ENCODE peak calls at places on chromosomes 11 and 22, in four cellular contexts. H is sigmoid colon, L is Peyer's patch, V is transverse colon. O is an unnamed sample.

GRCh38 chr11:32358729-32359128 is 76.6 kb downstream of the WT1 start:
- DNase-seq in H (no peak), L (no peak), V (no peak), O (no peak)

GRCh38 chr11:128707671-128708070 is 13.8 kb downstream of the FLI1 start:
- DNase-seq in H (no peak), L (no peak), V (no peak), O (no peak)

GRCh38 chr11:12824281-12825041 is 150.2 kb downstream of the TEAD1 start:
- DNase-seq in H (no peak), L (no peak), V (no peak), O (peak; percentile 61)

GRCh38 chr22:35835998-35836691 is 118.5 kb downstream of the APOL5 start:
- DNase-seq in H (peak; percentile 76), L (no peak), V (peak; percentile 38), O (peak; percentile 58)

GRCh38 chr11:76783294-76783900 is at the start of gene TSKU:
- DNase-seq in H (no peak), L (no peak), V (no peak), O (no peak)

GRCh38 chr22:18085188-18085587 is 7.4 kb downstream of the PEX26 start:
- DNase-seq in H (no peak), L (no peak), V (peak; percentile 83), O (no peak)

GRCh38 chr22:23403152-23403719 is 176.9 kb downstream of the IGLL1 start:
- DNase-seq in H (peak; percentile 45), L (no peak), V (no peak), O (no peak)

GRCh38 chr11:37712246-37712645 is 1114.2 kb upstream of the RAG2 start:
- DNase-seq in H (no peak), L (no peak), V (no peak), O (no peak)

GRCh38 chr22:36870250-36870649 is 9.4 kb downstream of the NCF4 start:
- DNase-seq in H (no peak), L (no peak), V (no peak), O (no peak)

GRCh38 chr11:126354631-126355323 is 709 bp upstream of the ST3GAL4 start:
- DNase-seq in H (peak; percentile 53), L (no peak), V (no peak), O (no peak)

GRCh38 chr11:126357055-126357962 is 1.8 kb downstream of the ST3GAL4 start:
- DNase-seq in H (peak; percentile 64), L (no peak), V (no peak), O (no peak)

GRCh38 chr11:126352934-126353801 is 2.3 kb upstream of the ST3GAL4 start:
- DNase-seq in H (no peak), L (no peak), V (no peak), O (no peak)

GRCh38 chr11:126355926-126356897 is 726 bp downstream of the ST3GAL4 start:
- DNase-seq in H (peak; percentile 80), L (no peak), V (no peak), O (peak; percentile 49)

DNA sequence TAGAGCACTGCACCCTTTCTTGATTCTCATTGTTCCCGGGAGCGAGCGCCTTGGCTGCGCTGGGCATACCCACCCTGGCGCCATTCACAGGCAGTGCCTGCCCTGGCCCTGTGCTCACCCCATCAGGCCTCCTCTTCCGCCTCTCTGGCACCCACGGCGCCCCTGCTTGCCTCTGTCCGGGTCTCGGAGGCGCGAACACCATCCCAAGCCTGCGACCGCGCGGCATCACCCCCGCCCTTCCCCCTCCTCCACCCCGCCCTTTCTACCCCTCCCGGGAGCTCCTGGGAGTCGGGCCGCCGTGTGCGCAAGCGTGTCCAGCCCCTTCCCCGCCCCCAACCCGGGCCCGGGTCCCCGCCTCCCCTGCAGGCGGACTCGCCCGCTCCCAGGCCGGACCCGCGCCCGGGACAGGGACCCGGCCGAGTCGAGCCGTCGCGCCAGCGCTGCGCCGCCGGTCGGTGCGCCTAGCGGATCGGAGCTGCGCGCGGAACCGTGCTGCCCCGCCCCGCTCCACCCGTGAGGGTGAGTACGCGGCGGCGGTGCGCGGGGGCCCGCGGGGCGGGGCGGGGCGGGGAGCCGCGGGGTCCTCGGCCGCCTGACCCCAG is at the start of gene ST3GAL4:
- DNase-seq in H (peak; percentile 90), L (peak; percentile 33), V (peak; percentile 72), O (peak; percentile 78)
- TF ChIP-seq POLR2A in H (no peak), L (no peak), V (no peak), O (no peak)

GRCh38 chr11:130418756-130419155 is 9.7 kb downstream of the ADAMTS8 start:
- DNase-seq in H (no peak), L (no peak), V (no peak), O (no peak)
- H3K27ac ChIP-seq in H (peak overlapping the region; percentile 64), L (no peak overlapping the region), V (peak overlapping the region; percentile 42), O (no peak overlapping the region)

DNA sequence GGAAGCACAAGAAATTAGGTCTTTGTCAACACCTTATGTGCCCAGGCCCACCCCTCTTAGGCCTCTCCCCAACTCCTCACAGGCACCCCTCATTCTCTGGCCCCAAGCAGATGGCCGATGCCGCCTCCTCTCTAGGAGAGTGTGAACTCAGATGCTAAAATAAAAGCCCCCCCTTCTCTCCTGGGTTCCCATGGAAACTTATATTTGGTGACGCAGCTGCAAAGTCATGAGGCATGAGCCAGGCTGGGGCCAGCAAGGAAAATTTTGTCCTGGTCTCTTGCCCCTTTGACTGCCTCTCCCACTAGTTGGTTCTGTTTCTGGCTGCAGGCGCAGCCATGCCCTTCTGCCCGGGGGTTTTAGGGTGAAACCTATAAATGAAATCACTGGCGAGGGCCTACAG is 11.8 kb downstream of the RCOR2 start:
- DNase-seq in H (no peak), L (no peak), V (no peak), O (no peak)
- TF ChIP-seq POLR2A in H (no peak), L (no peak), V (no peak), O (no peak)

GRCh38 chr11:61870429-61871039 is 20.8 kb downstream of the FADS3 start:
- DNase-seq in H (no peak), L (no peak), V (no peak), O (no peak)
- H3K27ac ChIP-seq in H (peak overlapping the region; percentile 4), L (no peak overlapping the region), V (no peak overlapping the region), O (no peak overlapping the region)

O was measured in body of pancreas.